ENCODE peak calls at places on chromosomes 2 and 18, in nine cellular contexts. W is ovary, H is spleen, U is cardiac fibroblast, P is sigmoid colon, B is brain microvascular endothelial cell, C is coronary artery, S is GM10248, L is IMR-90. Z is an unnamed sample.

GRCh38 chr2:183519371-183520056 is 395.3 kb downstream of the NUP35 start:
- DNase-seq in C (no peak), W (no peak), P (no peak), U (no peak), L (no peak), S (no peak), B (no peak), H (no peak), Z (no peak)

GRCh38 chr2:15260196-15260595 is 300.9 kb downstream of the NBAS start:
- DNase-seq in C (no peak), H (no peak), B (no peak), L (no peak), S (no peak), W (no peak), P (no peak), U (no peak), Z (no peak)

GRCh38 chr2:203636896-203637818 is 69.3 kb upstream of the CD28 start:
- DNase-seq in L (no peak), B (no peak), U (peak), P (peak), H (no peak), S (no peak), W (no peak), C (no peak), Z (no peak)

GRCh38 chr2:241239552-241240202 is 51.2 kb downstream of the ANO7 start:
- DNase-seq in H (no peak), B (no peak), W (no peak), S (no peak), P (no peak), L (no peak), C (no peak), U (no peak), Z (no peak)

GRCh38 chr18:26697186-26697585 is 148.8 kb upstream of the KCTD1 start:
- DNase-seq in U (no peak), S (no peak), H (no peak), B (no peak), W (peak), P (no peak), C (no peak), L (no peak), Z (no peak)

GRCh38 chr18:371616-371998 is 103.8 kb upstream of the THOC1 start:
- DNase-seq in S (no peak), W (no peak), U (no peak), L (no peak), C (no peak), B (no peak), H (no peak), P (no peak), Z (no peak)

GRCh38 chr2:40147360-40147759 is 304.5 kb downstream of the SLC8A1 start:
- DNase-seq in W (no peak), U (no peak), H (no peak), C (no peak), B (no peak), L (no peak), P (no peak), S (no peak), Z (no peak)

GRCh38 chr2:161136194-161136593 is 24.0 kb upstream of the TANK start:
- DNase-seq in P (no peak), L (no peak), S (no peak), B (no peak), W (no peak), C (no peak), H (no peak), U (peak), Z (no peak)

GRCh38 chr2:64019083-64019974 is at the start of gene VPS54:
- DNase-seq in S (peak), W (peak), P (peak), L (peak), B (peak), U (peak), H (peak), C (peak), Z (no peak)

GRCh38 chr2:54658548-54659207 is 64.8 kb upstream of the EML6 start:
- DNase-seq in L (peak), C (no peak), W (no peak), U (peak), B (no peak), H (no peak), P (no peak), S (no peak), Z (no peak)

GRCh38 chr2:11832531-11832930 is 86.1 kb downstream of the LPIN1 start:
- DNase-seq in W (no peak), S (no peak), L (no peak), B (no peak), H (no peak), U (no peak), P (no peak), C (no peak), Z (no peak)

GRCh38 chr2:121284424-121285076 is 452 bp downstream of the TFCP2L1 start:
- DNase-seq in P (no peak), B (no peak), H (peak), C (no peak), S (no peak), W (no peak), U (no peak), L (no peak), Z (no peak)

GRCh38 chr2:112582314-112582746 is 2.1 kb upstream of the CHCHD5 start:
- DNase-seq in S (no peak), U (peak), C (no peak), L (peak), W (no peak), B (peak), P (no peak), H (no peak), Z (peak)

GRCh38 chr2:10057231-10058107 is 14.1 kb downstream of the KLF11 start:
- DNase-seq in B (peak), U (peak), H (peak), L (peak), W (peak), S (peak), P (peak), C (no peak), Z (no peak)

GRCh38 chr2:239349448-239350135 is 51.2 kb downstream of the HDAC4 start:
- DNase-seq in H (no peak), U (no peak), B (no peak), C (no peak), P (peak), W (no peak), L (no peak), S (no peak), Z (no peak)

GRCh38 chr2:9484533-9484932 is 10.2 kb downstream of the IAH1 start:
- DNase-seq in C (no peak), U (peak), L (peak), S (no peak), B (no peak), P (no peak), W (no peak), H (no peak), Z (no peak)

GRCh38 chr2:120879401-120880295 is 144.0 kb downstream of the GLI2 start:
- DNase-seq in S (no peak), H (no peak), W (no peak), P (no peak), B (no peak), U (no peak), L (no peak), C (no peak), Z (no peak)

GRCh38 chr2:158486970-158487325 is 30.2 kb downstream of the PKP4 start:
- DNase-seq in B (peak), S (no peak), H (no peak), L (peak), U (peak), C (no peak), W (no peak), P (no peak), Z (no peak)

GRCh38 chr18:9366126-9366714 is 31.6 kb downstream of the TWSG1 start:
- DNase-seq in W (no peak), L (peak), B (peak), C (no peak), U (peak), P (no peak), S (no peak), H (no peak), Z (no peak)

GRCh38 chr18:12747530-12748315 is 44.9 kb downstream of the PSMG2 start:
- DNase-seq in H (no peak), B (no peak), U (no peak), W (no peak), L (peak), C (no peak), S (no peak), P (no peak), Z (no peak)

GRCh38 chr2:98027955-98028593 is 32.3 kb upstream of the TMEM131 start:
- DNase-seq in C (no peak), B (peak), L (peak), W (no peak), U (peak), P (no peak), H (no peak), S (no peak), Z (no peak)

GRCh38 chr2:75403991-75404428 is 156.7 kb downstream of the EVA1A start:
- DNase-seq in H (no peak), U (peak), P (no peak), B (peak), L (peak), S (peak), W (no peak), C (no peak), Z (peak)

GRCh38 chr2:168439536-168439935 is 16.5 kb upstream of the CERS6 start:
- DNase-seq in S (no peak), C (no peak), U (peak), L (peak), B (no peak), H (no peak), P (no peak), W (no peak), Z (no peak)

GRCh38 chr2:62147610-62148301 is 48.2 kb upstream of the B3GNT2 start:
- DNase-seq in H (no peak), P (no peak), U (peak), S (no peak), W (no peak), C (no peak), L (peak), B (peak), Z (no peak)

GRCh38 chr18:57768557-57769326 is 34.4 kb downstream of the ATP8B1 start:
- DNase-seq in L (peak), P (no peak), B (no peak), S (no peak), W (no peak), U (peak), H (no peak), C (no peak), Z (no peak)

DNA sequence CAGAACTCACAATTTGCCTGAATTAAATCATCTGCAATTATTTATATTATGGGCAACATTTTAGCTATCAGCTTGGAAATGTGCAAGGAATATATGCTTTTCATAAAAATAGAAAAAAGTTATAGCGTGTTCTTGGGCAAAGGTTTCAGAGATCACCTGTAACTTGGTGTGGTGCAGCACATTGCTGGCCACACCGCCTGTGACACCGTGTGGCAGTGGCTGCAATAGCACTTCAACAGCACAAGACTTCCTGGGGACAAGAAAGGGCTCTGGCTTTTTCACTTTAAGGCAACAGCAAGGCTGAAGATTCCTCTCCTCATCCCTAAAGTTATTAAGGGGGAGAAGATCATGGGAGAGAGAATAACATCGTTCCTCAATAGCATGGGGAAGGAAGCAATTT is 14.8 kb upstream of the SERPINB3 start:
- DNase-seq in L (no peak), W (no peak), P (no peak), U (no peak), H (no peak), B (no peak), C (no peak), S (peak), Z (no peak)
- TF ChIP-seq CTCF in L (no peak), W (no peak), P (no peak), U (no peak), H (no peak), B (peak), C (no peak), S (peak), Z (no peak)

DNA sequence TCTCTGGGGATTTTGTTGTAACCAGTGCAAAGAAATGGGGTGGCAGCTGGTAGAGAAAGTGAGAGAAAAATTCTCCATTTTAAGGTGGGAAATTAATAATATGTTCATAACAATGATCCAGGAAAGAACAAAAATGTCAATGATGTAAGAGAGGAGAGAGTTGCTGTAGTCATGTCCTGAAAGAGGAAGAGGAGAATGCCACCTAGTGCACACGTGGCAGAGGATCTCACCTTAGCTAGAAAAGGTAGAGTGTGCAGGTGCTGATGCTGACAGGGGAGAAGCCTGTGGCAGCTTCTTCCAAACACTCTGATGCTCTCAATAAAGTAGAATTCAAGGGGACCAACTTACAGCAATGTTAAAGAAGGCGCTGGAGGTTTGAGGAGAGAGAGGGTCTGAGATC is 282.9 kb upstream of the PKDCC start:
- DNase-seq in S (no peak), B (no peak), U (no peak), L (no peak), P (no peak), C (no peak), W (no peak), H (no peak), Z (no peak)
- TF ChIP-seq CTCF in S (no peak), B (no peak), U (no peak), L (no peak), P (no peak), C (no peak), W (no peak), H (no peak), Z (no peak)

GRCh38 chr2:148202237-148202636 is 181.3 kb downstream of the MBD5 start:
- DNase-seq in B (no peak), P (no peak), H (no peak), L (no peak), S (no peak), C (no peak), U (no peak), W (no peak), Z (no peak)

GRCh38 chr2:148207111-148207510 is 186.2 kb downstream of the MBD5 start:
- DNase-seq in P (no peak), W (no peak), L (no peak), S (no peak), U (no peak), H (no peak), B (no peak), C (no peak), Z (no peak)

GRCh38 chr2:148201075-148202004 is 180.4 kb downstream of the MBD5 start:
- DNase-seq in L (peak), H (no peak), C (no peak), U (peak), S (no peak), W (no peak), B (peak), P (peak), Z (no peak)
- TF ChIP-seq CTCF in L (peak), H (peak), C (no peak), U (peak), S (no peak), W (no peak), B (peak), P (no peak), Z (peak)

DNA sequence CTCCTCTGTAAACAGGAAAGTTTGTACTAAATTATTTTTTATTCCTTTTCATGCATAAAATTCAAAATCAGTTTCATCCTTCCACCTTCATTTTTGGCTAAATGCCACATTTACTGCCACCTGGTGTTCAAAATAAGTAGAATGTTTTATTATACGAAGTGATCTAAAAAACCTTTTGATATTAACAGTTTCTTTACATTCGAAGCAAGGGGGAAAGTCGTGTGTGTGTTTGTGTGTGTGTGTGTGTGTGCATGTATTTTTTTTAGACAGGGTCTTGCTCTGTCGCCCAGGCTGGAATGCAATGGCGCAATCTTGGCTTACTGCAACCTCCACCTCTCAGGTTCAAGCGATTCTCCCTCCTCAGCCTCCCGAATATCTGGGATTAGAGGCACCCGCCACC is 9.0 kb upstream of the SCN9A start:
- DNase-seq in L (peak), H (no peak), U (peak), S (no peak), B (no peak), C (no peak), P (no peak), W (no peak), Z (no peak)
- TF ChIP-seq CTCF in L (peak), H (peak), U (peak), S (no peak), B (peak), C (no peak), P (peak), W (peak), Z (peak)